ENCODE peak calls at places on chromosomes 11 and 22, in nine cellular contexts. F is CD4-positive, alpha-beta T cell; R is omental fat pad; M is Calu3; Z is dermis blood vessel endothelial cell; U is iPS-NIHi11; I is EH; E is memory B cell; W is cardiac muscle cell. S is an unnamed sample.
A peak's percentile ranks its signal among the peaks of the same experiment; 100 is the strongest.

GRCh38 chr11:121514998-121515671 is 62.4 kb upstream of the SORL1-AS1 start:
- DNase-seq in F (no peak), R (no peak), M (no peak), Z (no peak), U (no peak), I (no peak), E (no peak), W (no peak), S (no peak)

GRCh38 chr11:69923196-69923595 is 104.0 kb upstream of the FGF3 start:
- DNase-seq in F (no peak), R (no peak), M (no peak), Z (no peak), U (no peak), I (no peak), E (no peak), W (no peak), S (no peak)

GRCh38 chr22:35582218-35582860 is 34.8 kb downstream of the MB start:
- DNase-seq in F (no peak), R (no peak), M (no peak), Z (no peak), U (no peak), I (no peak), E (no peak), W (no peak), S (no peak)

GRCh38 chr22:38115423-38116205 is 5.1 kb upstream of the BAIAP2L2 start:
- DNase-seq in F (no peak), R (no peak), M (no peak), Z (no peak), U (no peak), I (no peak), E (no peak), W (no peak), S (no peak)

GRCh38 chr11:46343520-46343919 is 3.7 kb upstream of the DGKZ start:
- DNase-seq in F (no peak), R (no peak), M (no peak), Z (no peak), U (no peak), I (no peak), E (no peak), W (no peak), S (no peak)

GRCh38 chr11:61730222-61730994 is 22.0 kb upstream of the MYRF start:
- DNase-seq in F (no peak), R (no peak), M (no peak), Z (no peak), U (no peak), I (peak; percentile 12), E (no peak), W (no peak), S (no peak)

GRCh38 chr11:119739975-119740374 is 11.0 kb upstream of the NECTIN1 start:
- DNase-seq in F (no peak), R (no peak), M (no peak), Z (no peak), U (no peak), I (no peak), E (no peak), W (no peak), S (no peak)

GRCh38 chr11:134761926-134762247 is 349.8 kb upstream of the B3GAT1 start:
- DNase-seq in F (no peak), R (no peak), M (no peak), Z (no peak), U (no peak), I (no peak), E (no peak), W (no peak), S (no peak)

GRCh38 chr11:40882301-40882700 is 577.2 kb downstream of the LRRC4C start:
- DNase-seq in F (no peak), R (no peak), M (no peak), Z (no peak), U (no peak), I (no peak), E (no peak), W (no peak), S (no peak)

GRCh38 chr11:56905936-56906335 is 82.8 kb upstream of the OR5AK2 start:
- DNase-seq in F (no peak), R (no peak), M (no peak), Z (no peak), U (no peak), I (no peak), E (no peak), W (no peak), S (no peak)

GRCh38 chr11:38835986-38836385 is 2237.9 kb upstream of the RAG2 start:
- DNase-seq in F (no peak), R (no peak), M (no peak), Z (no peak), U (no peak), I (no peak), E (no peak), W (no peak), S (no peak)

GRCh38 chr11:117621226-117621625 is 175.8 kb downstream of the DSCAML1 start:
- DNase-seq in F (no peak), R (no peak), M (peak; percentile 6), Z (peak; percentile 48), U (no peak), I (peak; percentile 18), E (no peak), W (peak; percentile 17), S (no peak)

GRCh38 chr11:118437046-118437735 is 899 bp downstream of the KMT2A start:
- DNase-seq in F (peak; percentile 25), R (peak; percentile 25), M (peak; percentile 15), Z (peak; percentile 45), U (peak; percentile 66), I (peak; percentile 52), E (no peak), W (peak; percentile 31), S (no peak)

GRCh38 chr22:25081409-25081824 is 118.2 kb upstream of the CRYBB3 start:
- DNase-seq in F (peak; percentile 23), R (no peak), M (peak; percentile 75), Z (peak; percentile 78), U (peak; percentile 70), I (peak; percentile 1), E (no peak), W (peak; percentile 39), S (peak; percentile 42)

GRCh38 chr11:104609297-104609696 is 289.0 kb downstream of the CASP12 start:
- DNase-seq in F (peak; percentile 9), R (no peak), M (peak; percentile 25), Z (peak; percentile 79), U (peak; percentile 67), I (peak; percentile 54), E (peak; percentile 30), W (peak; percentile 85), S (peak; percentile 20)

GRCh38 chr11:71186861-71187260 is 65.5 kb downstream of the SHANK2 start:
- DNase-seq in F (no peak), R (no peak), M (no peak), Z (no peak), U (no peak), I (no peak), E (no peak), W (no peak), S (no peak)